ENCODE peak calls at places on chromosomes 7 and 10, in six cellular contexts. P, D, O, T, U and K are unnamed samples.

GRCh38 chr7:123748171-123748733 is 551 bp downstream of the WASL start:
- DNase-seq in D (no peak), U (no peak), P (peak; percentile 19), T (peak; percentile 74), O (peak; percentile 41), K (peak; percentile 91)

GRCh38 chr7:45082831-45083331 is 5.9 kb downstream of the NACAD start:
- DNase-seq in U (no peak), T (peak; percentile 59), P (no peak), D (no peak), O (no peak), K (no peak)

GRCh38 chr7:78709658-78710057 is 743.8 kb downstream of the MAGI2 start:
- DNase-seq in D (no peak), U (no peak), O (no peak), T (no peak), P (no peak), K (no peak)

GRCh38 chr10:70190581-70190980 is 20.3 kb upstream of the SAR1A start:
- DNase-seq in D (no peak), U (no peak), O (no peak), T (no peak), P (no peak), K (no peak)

GRCh38 chr7:23377134-23377533 is 78.0 kb downstream of the MALSU1 start:
- DNase-seq in U (no peak), D (no peak), P (no peak), O (peak; percentile 51), T (no peak), K (no peak)

GRCh38 chr7:51123322-51124021 is 193.1 kb downstream of the COBL start:
- DNase-seq in P (peak; percentile 46), D (no peak), U (peak; percentile 14), O (peak; percentile 95), T (peak; percentile 85), K (no peak)

GRCh38 chr10:124033887-124034218 is 59.5 kb downstream of the CHST15 start:
- DNase-seq in T (no peak), D (no peak), O (no peak), U (no peak), P (no peak), K (peak; percentile 81)

GRCh38 chr10:95133016-95133752 is 60.9 kb upstream of the ACSM6 start:
- DNase-seq in O (peak; percentile 64), D (peak; percentile 79), U (no peak), P (peak; percentile 85), T (peak; percentile 80), K (peak; percentile 70)

GRCh38 chr10:48897438-48897790 is 42.2 kb downstream of the LRRC18 start:
- DNase-seq in T (no peak), P (no peak), D (no peak), O (no peak), U (no peak), K (no peak)

GRCh38 chr10:94133239-94133638 is 139.5 kb downstream of the PLCE1 start:
- DNase-seq in U (no peak), O (no peak), P (no peak), T (no peak), D (no peak), K (no peak)

GRCh38 chr10:61891911-61892310 is 9.6 kb upstream of the ARID5B start:
- DNase-seq in D (no peak), P (no peak), U (no peak), O (no peak), T (no peak), K (no peak)

GRCh38 chr7:128859232-128860157 is 3.2 kb upstream of the ATP6V1F start:
- DNase-seq in D (no peak), O (no peak), U (no peak), P (no peak), T (no peak), K (no peak)

GRCh38 chr10:75083972-75084833 is 27.3 kb upstream of the SAMD8 start:
- DNase-seq in T (no peak), O (no peak), U (no peak), P (no peak), D (no peak), K (no peak)

GRCh38 chr10:23173549-23174074 is 18.5 kb upstream of the PTF1A start:
- DNase-seq in P (no peak), D (no peak), U (peak; percentile 28), O (no peak), T (no peak), K (no peak)

GRCh38 chr10:23063387-23064287 is 31.7 kb upstream of the MSRB2 start:
- DNase-seq in T (no peak), O (no peak), D (no peak), U (no peak), P (no peak), K (no peak)

GRCh38 chr10:17038627-17039026 is 91.0 kb downstream of the CUBN start:
- DNase-seq in D (no peak), T (no peak), O (no peak), P (no peak), U (no peak), K (no peak)

GRCh38 chr10:30894221-30894620 is 137.4 kb downstream of the ZNF438 start:
- DNase-seq in P (no peak), T (no peak), D (no peak), O (no peak), U (no peak), K (no peak)

GRCh38 chr7:144488977-144489376 is 85.5 kb upstream of the NOBOX start:
- DNase-seq in P (no peak), U (no peak), O (no peak), T (no peak), D (no peak), K (no peak)

GRCh38 chr10:14945097-14945496 is 8.8 kb downstream of the DCLRE1C start:
- DNase-seq in U (no peak), T (no peak), O (peak; percentile 36), P (no peak), D (no peak), K (no peak)

GRCh38 chr10:110834622-110835219 is 37.0 kb upstream of the PDCD4 start:
- DNase-seq in U (no peak), D (no peak), O (no peak), T (no peak), P (peak; percentile 20), K (no peak)

GRCh38 chr10:33010132-33011037 is 52.4 kb upstream of the ITGB1 start:
- DNase-seq in D (no peak), O (peak; percentile 97), T (peak; percentile 73), P (peak; percentile 44), U (no peak), K (no peak)

GRCh38 chr10:22988581-22989360 is 60.9 kb downstream of the ARMC3 start:
- DNase-seq in D (peak; percentile 77), T (peak; percentile 88), P (peak; percentile 79), O (peak; percentile 44), U (peak; percentile 45), K (no peak)

GRCh38 chr10:70114902-70115301 is 17.7 kb downstream of the AIFM2 start:
- DNase-seq in O (no peak), D (no peak), T (no peak), P (no peak), U (no peak), K (peak; percentile 66)

GRCh38 chr10:26386800-26387199 is 51.3 kb upstream of the APBB1IP start:
- DNase-seq in P (no peak), D (no peak), O (no peak), T (no peak), U (no peak), K (no peak)

GRCh38 chr10:70657036-70657435 is 15.3 kb upstream of the ADAMTS14 start:
- DNase-seq in T (peak; percentile 10), U (no peak), D (no peak), P (no peak), O (no peak), K (no peak)

GRCh38 chr10:87952612-87953011 is 89.2 kb downstream of the PTEN start:
- DNase-seq in P (no peak), T (no peak), D (no peak), O (no peak), U (no peak), K (no peak)

GRCh38 chr10:127922675-127923366 is 15.9 kb downstream of the PTPRE start:
- DNase-seq in T (no peak), O (peak; percentile 86), P (no peak), U (no peak), D (no peak), K (no peak)

GRCh38 chr10:131646551-131647525 is 254.0 kb upstream of the PPP2R2D start:
- DNase-seq in D (no peak), T (no peak), O (no peak), U (no peak), P (no peak), K (no peak)

GRCh38 chr7:66050990-66051424 is 24.6 kb upstream of the ASL start:
- DNase-seq in D (no peak), T (no peak), U (no peak), P (no peak), O (peak; percentile 95), K (no peak)

GRCh38 chr10:95201736-95202135 is 7.7 kb downstream of the ACSM6 start:
- DNase-seq in P (no peak), T (no peak), U (no peak), D (no peak), O (peak; percentile 89), K (no peak)

GRCh38 chr7:136997735-136998134 is 129.3 kb downstream of the CHRM2 start:
- DNase-seq in D (no peak), U (no peak), T (no peak), O (no peak), P (no peak), K (no peak)

GRCh38 chr7:44222074-44222473 is 21.3 kb downstream of the YKT6 start:
- DNase-seq in P (no peak), U (no peak), D (no peak), O (no peak), T (no peak), K (peak; percentile 59)

GRCh38 chr7:5406957-5407930 is 16.4 kb downstream of the TNRC18 start:
- DNase-seq in D (no peak), U (no peak), T (no peak), O (no peak), P (no peak), K (no peak)

GRCh38 chr7:50851891-50852290 is 69.2 kb upstream of the GRB10 start:
- DNase-seq in T (no peak), D (no peak), O (no peak), U (no peak), P (no peak), K (no peak)

GRCh38 chr7:18798018-18798906 is 302.7 kb downstream of the HDAC9 start:
- DNase-seq in O (no peak), U (no peak), P (no peak), T (no peak), D (no peak), K (no peak)

GRCh38 chr10:110003524-110003885 is 4.3 kb upstream of the ADD3 start:
- DNase-seq in O (no peak), D (no peak), P (no peak), U (no peak), T (no peak), K (no peak)